ENCODE peak calls at places on chromosomes 16 and 17, in nine cellular contexts. One of them, this sample, is unnamed.

GRCh38 chr16:9088848-9089247 is 2.6 kb upstream of the HAPSTR1 start:
- DNase-seq in choroid plexus epithelial cell: no peak
- DNase-seq in glomerular endothelial cell: no peak
- DNase-seq in stimulated activated CD4-positive, alpha-beta T cell treated with anti-CD3 and anti-CD28 coated beads, Interleukin-1b, Interleukin-23, amount 100 ng/mL, for 1 hour: no peak
- DNase-seq in stimulated activated CD8-positive, alpha-beta memory T cell treated with anti-CD3 and anti-CD28 coated beads, Interleukin-7, amount 100 ng/mL, for 1 hour: no peak
- DNase-seq in fibroblast of pulmonary artery: no peak
- DNase-seq in DMS 273 treated with DMSO at 0.1 percent for 48 hours: no peak
- DNase-seq in right atrium auricular region: peak; percentile 51
- DNase-seq in C1 segment of cervical spinal cord: no peak
- DNase-seq in this sample: no peak

GRCh38 chr16:56986361-56986760 is 3.0 kb upstream of the NLRC5 start:
- DNase-seq in stimulated activated CD4-positive, alpha-beta T cell treated with anti-CD3 and anti-CD28 coated beads, Interleukin-1b, Interleukin-23, amount 100 ng/mL, for 1 hour: no peak
- DNase-seq in fibroblast of pulmonary artery: no peak
- DNase-seq in C1 segment of cervical spinal cord: no peak
- DNase-seq in stimulated activated CD8-positive, alpha-beta memory T cell treated with anti-CD3 and anti-CD28 coated beads, Interleukin-7, amount 100 ng/mL, for 1 hour: no peak
- DNase-seq in DMS 273 treated with DMSO at 0.1 percent for 48 hours: no peak
- DNase-seq in glomerular endothelial cell: no peak
- DNase-seq in choroid plexus epithelial cell: no peak
- DNase-seq in right atrium auricular region: no peak
- DNase-seq in this sample: no peak

GRCh38 chr17:77535892-77536291 is 395.1 kb downstream of the SEC14L1 start:
- DNase-seq in stimulated activated CD8-positive, alpha-beta memory T cell treated with anti-CD3 and anti-CD28 coated beads, Interleukin-7, amount 100 ng/mL, for 1 hour: no peak
- DNase-seq in DMS 273 treated with DMSO at 0.1 percent for 48 hours: no peak
- DNase-seq in glomerular endothelial cell: no peak
- DNase-seq in C1 segment of cervical spinal cord: no peak
- DNase-seq in choroid plexus epithelial cell: no peak
- DNase-seq in right atrium auricular region: no peak
- DNase-seq in fibroblast of pulmonary artery: no peak
- DNase-seq in stimulated activated CD4-positive, alpha-beta T cell treated with anti-CD3 and anti-CD28 coated beads, Interleukin-1b, Interleukin-23, amount 100 ng/mL, for 1 hour: no peak
- DNase-seq in this sample: no peak

GRCh38 chr17:59542960-59543635 is 22.3 kb upstream of the DHX40 start:
- DNase-seq in stimulated activated CD4-positive, alpha-beta T cell treated with anti-CD3 and anti-CD28 coated beads, Interleukin-1b, Interleukin-23, amount 100 ng/mL, for 1 hour: no peak
- DNase-seq in glomerular endothelial cell: no peak
- DNase-seq in C1 segment of cervical spinal cord: no peak
- DNase-seq in DMS 273 treated with DMSO at 0.1 percent for 48 hours: no peak
- DNase-seq in fibroblast of pulmonary artery: no peak
- DNase-seq in choroid plexus epithelial cell: no peak
- DNase-seq in stimulated activated CD8-positive, alpha-beta memory T cell treated with anti-CD3 and anti-CD28 coated beads, Interleukin-7, amount 100 ng/mL, for 1 hour: no peak
- DNase-seq in right atrium auricular region: no peak
- DNase-seq in this sample: no peak

GRCh38 chr17:43338886-43339516 is 59.8 kb upstream of the ARL4D start:
- DNase-seq in fibroblast of pulmonary artery: peak; percentile 60
- DNase-seq in right atrium auricular region: peak; percentile 79
- DNase-seq in choroid plexus epithelial cell: peak; percentile 48
- DNase-seq in stimulated activated CD4-positive, alpha-beta T cell treated with anti-CD3 and anti-CD28 coated beads, Interleukin-1b, Interleukin-23, amount 100 ng/mL, for 1 hour: peak; percentile 33
- DNase-seq in C1 segment of cervical spinal cord: peak; percentile 53
- DNase-seq in stimulated activated CD8-positive, alpha-beta memory T cell treated with anti-CD3 and anti-CD28 coated beads, Interleukin-7, amount 100 ng/mL, for 1 hour: no peak
- DNase-seq in DMS 273 treated with DMSO at 0.1 percent for 48 hours: peak; percentile 15
- DNase-seq in glomerular endothelial cell: no peak
- DNase-seq in this sample: peak; percentile 71

GRCh38 chr16:67055712-67056487 is 27.0 kb downstream of the CBFB start:
- DNase-seq in fibroblast of pulmonary artery: peak; percentile 84
- DNase-seq in choroid plexus epithelial cell: peak; percentile 97
- DNase-seq in stimulated activated CD4-positive, alpha-beta T cell treated with anti-CD3 and anti-CD28 coated beads, Interleukin-1b, Interleukin-23, amount 100 ng/mL, for 1 hour: no peak
- DNase-seq in C1 segment of cervical spinal cord: no peak
- DNase-seq in glomerular endothelial cell: no peak
- DNase-seq in DMS 273 treated with DMSO at 0.1 percent for 48 hours: no peak
- DNase-seq in right atrium auricular region: no peak
- DNase-seq in stimulated activated CD8-positive, alpha-beta memory T cell treated with anti-CD3 and anti-CD28 coated beads, Interleukin-7, amount 100 ng/mL, for 1 hour: no peak
- DNase-seq in this sample: peak; percentile 96

GRCh38 chr16:66274335-66275110 is 92.0 kb upstream of the CDH5 start:
- DNase-seq in right atrium auricular region: no peak
- DNase-seq in C1 segment of cervical spinal cord: no peak
- DNase-seq in stimulated activated CD4-positive, alpha-beta T cell treated with anti-CD3 and anti-CD28 coated beads, Interleukin-1b, Interleukin-23, amount 100 ng/mL, for 1 hour: no peak
- DNase-seq in glomerular endothelial cell: peak; percentile 7
- DNase-seq in DMS 273 treated with DMSO at 0.1 percent for 48 hours: peak; percentile 59
- DNase-seq in fibroblast of pulmonary artery: peak; percentile 71
- DNase-seq in choroid plexus epithelial cell: peak; percentile 73
- DNase-seq in stimulated activated CD8-positive, alpha-beta memory T cell treated with anti-CD3 and anti-CD28 coated beads, Interleukin-7, amount 100 ng/mL, for 1 hour: no peak
- DNase-seq in this sample: peak; percentile 27

GRCh38 chr16:7086842-7087616 is 245.6 kb upstream of the RBFOX1 start:
- DNase-seq in choroid plexus epithelial cell: no peak
- DNase-seq in fibroblast of pulmonary artery: no peak
- DNase-seq in DMS 273 treated with DMSO at 0.1 percent for 48 hours: no peak
- DNase-seq in stimulated activated CD4-positive, alpha-beta T cell treated with anti-CD3 and anti-CD28 coated beads, Interleukin-1b, Interleukin-23, amount 100 ng/mL, for 1 hour: no peak
- DNase-seq in right atrium auricular region: no peak
- DNase-seq in glomerular endothelial cell: no peak
- DNase-seq in C1 segment of cervical spinal cord: peak; percentile 5
- DNase-seq in stimulated activated CD8-positive, alpha-beta memory T cell treated with anti-CD3 and anti-CD28 coated beads, Interleukin-7, amount 100 ng/mL, for 1 hour: no peak
- DNase-seq in this sample: peak; percentile 5

GRCh38 chr16:53537591-53537990 is 34.6 kb upstream of the AKTIP start:
- DNase-seq in DMS 273 treated with DMSO at 0.1 percent for 48 hours: no peak
- DNase-seq in C1 segment of cervical spinal cord: no peak
- DNase-seq in stimulated activated CD8-positive, alpha-beta memory T cell treated with anti-CD3 and anti-CD28 coated beads, Interleukin-7, amount 100 ng/mL, for 1 hour: no peak
- DNase-seq in choroid plexus epithelial cell: no peak
- DNase-seq in stimulated activated CD4-positive, alpha-beta T cell treated with anti-CD3 and anti-CD28 coated beads, Interleukin-1b, Interleukin-23, amount 100 ng/mL, for 1 hour: no peak
- DNase-seq in fibroblast of pulmonary artery: no peak
- DNase-seq in right atrium auricular region: no peak
- DNase-seq in glomerular endothelial cell: no peak
- DNase-seq in this sample: no peak

GRCh38 chr17:60717814-60718213 is 40.2 kb downstream of the BCAS3 start:
- DNase-seq in DMS 273 treated with DMSO at 0.1 percent for 48 hours: no peak
- DNase-seq in C1 segment of cervical spinal cord: no peak
- DNase-seq in stimulated activated CD4-positive, alpha-beta T cell treated with anti-CD3 and anti-CD28 coated beads, Interleukin-1b, Interleukin-23, amount 100 ng/mL, for 1 hour: no peak
- DNase-seq in fibroblast of pulmonary artery: no peak
- DNase-seq in right atrium auricular region: no peak
- DNase-seq in choroid plexus epithelial cell: no peak
- DNase-seq in glomerular endothelial cell: no peak
- DNase-seq in stimulated activated CD8-positive, alpha-beta memory T cell treated with anti-CD3 and anti-CD28 coated beads, Interleukin-7, amount 100 ng/mL, for 1 hour: no peak
- DNase-seq in this sample: no peak

GRCh38 chr17:5541610-5542202 is 42.6 kb downstream of the NLRP1 start:
- DNase-seq in fibroblast of pulmonary artery: no peak
- DNase-seq in stimulated activated CD4-positive, alpha-beta T cell treated with anti-CD3 and anti-CD28 coated beads, Interleukin-1b, Interleukin-23, amount 100 ng/mL, for 1 hour: no peak
- DNase-seq in C1 segment of cervical spinal cord: no peak
- DNase-seq in glomerular endothelial cell: no peak
- DNase-seq in right atrium auricular region: no peak
- DNase-seq in stimulated activated CD8-positive, alpha-beta memory T cell treated with anti-CD3 and anti-CD28 coated beads, Interleukin-7, amount 100 ng/mL, for 1 hour: no peak
- DNase-seq in choroid plexus epithelial cell: no peak
- DNase-seq in DMS 273 treated with DMSO at 0.1 percent for 48 hours: no peak
- DNase-seq in this sample: no peak

GRCh38 chr17:59427425-59427921 is 96.0 kb downstream of the YPEL2 start:
- DNase-seq in stimulated activated CD8-positive, alpha-beta memory T cell treated with anti-CD3 and anti-CD28 coated beads, Interleukin-7, amount 100 ng/mL, for 1 hour: no peak
- DNase-seq in glomerular endothelial cell: peak; percentile 99
- DNase-seq in right atrium auricular region: no peak
- DNase-seq in DMS 273 treated with DMSO at 0.1 percent for 48 hours: no peak
- DNase-seq in C1 segment of cervical spinal cord: peak; percentile 33
- DNase-seq in stimulated activated CD4-positive, alpha-beta T cell treated with anti-CD3 and anti-CD28 coated beads, Interleukin-1b, Interleukin-23, amount 100 ng/mL, for 1 hour: peak; percentile 9
- DNase-seq in choroid plexus epithelial cell: peak; percentile 53
- DNase-seq in fibroblast of pulmonary artery: peak; percentile 86
- DNase-seq in this sample: peak; percentile 86

GRCh38 chr16:28935333-28935732 is 3.6 kb downstream of the CD19 start:
- DNase-seq in DMS 273 treated with DMSO at 0.1 percent for 48 hours: no peak
- DNase-seq in glomerular endothelial cell: no peak
- DNase-seq in C1 segment of cervical spinal cord: no peak
- DNase-seq in stimulated activated CD4-positive, alpha-beta T cell treated with anti-CD3 and anti-CD28 coated beads, Interleukin-1b, Interleukin-23, amount 100 ng/mL, for 1 hour: no peak
- DNase-seq in stimulated activated CD8-positive, alpha-beta memory T cell treated with anti-CD3 and anti-CD28 coated beads, Interleukin-7, amount 100 ng/mL, for 1 hour: no peak
- DNase-seq in right atrium auricular region: no peak
- DNase-seq in fibroblast of pulmonary artery: no peak
- DNase-seq in choroid plexus epithelial cell: no peak
- DNase-seq in this sample: peak; percentile 38

GRCh38 chr17:14211778-14212177 is 24.9 kb downstream of the CDRT15 start:
- DNase-seq in glomerular endothelial cell: no peak
- DNase-seq in stimulated activated CD8-positive, alpha-beta memory T cell treated with anti-CD3 and anti-CD28 coated beads, Interleukin-7, amount 100 ng/mL, for 1 hour: no peak
- DNase-seq in choroid plexus epithelial cell: peak; percentile 38
- DNase-seq in stimulated activated CD4-positive, alpha-beta T cell treated with anti-CD3 and anti-CD28 coated beads, Interleukin-1b, Interleukin-23, amount 100 ng/mL, for 1 hour: no peak
- DNase-seq in fibroblast of pulmonary artery: peak; percentile 4
- DNase-seq in C1 segment of cervical spinal cord: no peak
- DNase-seq in DMS 273 treated with DMSO at 0.1 percent for 48 hours: no peak
- DNase-seq in right atrium auricular region: no peak
- DNase-seq in this sample: no peak

GRCh38 chr16:71917900-71918299 is 22.6 kb downstream of the IST1 start:
- DNase-seq in stimulated activated CD4-positive, alpha-beta T cell treated with anti-CD3 and anti-CD28 coated beads, Interleukin-1b, Interleukin-23, amount 100 ng/mL, for 1 hour: no peak
- DNase-seq in glomerular endothelial cell: no peak
- DNase-seq in DMS 273 treated with DMSO at 0.1 percent for 48 hours: no peak
- DNase-seq in C1 segment of cervical spinal cord: no peak
- DNase-seq in choroid plexus epithelial cell: peak; percentile 49
- DNase-seq in right atrium auricular region: no peak
- DNase-seq in stimulated activated CD8-positive, alpha-beta memory T cell treated with anti-CD3 and anti-CD28 coated beads, Interleukin-7, amount 100 ng/mL, for 1 hour: no peak
- DNase-seq in fibroblast of pulmonary artery: peak; percentile 59
- DNase-seq in this sample: peak; percentile 41

GRCh38 chr17:17151541-17151940 is 54.6 kb downstream of the PLD6 start:
- DNase-seq in choroid plexus epithelial cell: no peak
- DNase-seq in C1 segment of cervical spinal cord: no peak
- DNase-seq in glomerular endothelial cell: no peak
- DNase-seq in fibroblast of pulmonary artery: peak; percentile 45
- DNase-seq in stimulated activated CD8-positive, alpha-beta memory T cell treated with anti-CD3 and anti-CD28 coated beads, Interleukin-7, amount 100 ng/mL, for 1 hour: no peak
- DNase-seq in DMS 273 treated with DMSO at 0.1 percent for 48 hours: no peak
- DNase-seq in right atrium auricular region: no peak
- DNase-seq in stimulated activated CD4-positive, alpha-beta T cell treated with anti-CD3 and anti-CD28 coated beads, Interleukin-1b, Interleukin-23, amount 100 ng/mL, for 1 hour: no peak
- DNase-seq in this sample: peak; percentile 82

GRCh38 chr16:13791095-13791494 is 128.9 kb upstream of the ERCC4 start:
- DNase-seq in C1 segment of cervical spinal cord: no peak
- DNase-seq in DMS 273 treated with DMSO at 0.1 percent for 48 hours: no peak
- DNase-seq in glomerular endothelial cell: no peak
- DNase-seq in choroid plexus epithelial cell: no peak
- DNase-seq in right atrium auricular region: no peak
- DNase-seq in fibroblast of pulmonary artery: no peak
- DNase-seq in stimulated activated CD4-positive, alpha-beta T cell treated with anti-CD3 and anti-CD28 coated beads, Interleukin-1b, Interleukin-23, amount 100 ng/mL, for 1 hour: no peak
- DNase-seq in stimulated activated CD8-positive, alpha-beta memory T cell treated with anti-CD3 and anti-CD28 coated beads, Interleukin-7, amount 100 ng/mL, for 1 hour: no peak
- DNase-seq in this sample: no peak

GRCh38 chr16:566475-567361 is at the start of gene NHLRC4:
- DNase-seq in stimulated activated CD4-positive, alpha-beta T cell treated with anti-CD3 and anti-CD28 coated beads, Interleukin-1b, Interleukin-23, amount 100 ng/mL, for 1 hour: no peak
- DNase-seq in glomerular endothelial cell: no peak
- DNase-seq in DMS 273 treated with DMSO at 0.1 percent for 48 hours: no peak
- DNase-seq in right atrium auricular region: peak; percentile 83
- DNase-seq in choroid plexus epithelial cell: peak; percentile 78
- DNase-seq in C1 segment of cervical spinal cord: no peak
- DNase-seq in fibroblast of pulmonary artery: peak; percentile 79
- DNase-seq in stimulated activated CD8-positive, alpha-beta memory T cell treated with anti-CD3 and anti-CD28 coated beads, Interleukin-7, amount 100 ng/mL, for 1 hour: no peak
- DNase-seq in this sample: peak; percentile 33